ENCODE peak calls at places on chromosomes 13 and 19, in six cellular contexts. One of them, this sample, is unnamed.

GRCh38 chr13:112068531-112069062 is 1.6 kb downstream of the SOX1 start:
- DNase-seq in cardiac muscle cell: no peak
- DNase-seq in Peyer's patch: no peak
- DNase-seq in GM12878: no peak
- DNase-seq in uterus: no peak
- DNase-seq in IMR-90: no peak
- DNase-seq in this sample: no peak

GRCh38 chr13:36418022-36418805 is 14.1 kb upstream of the CCNA1 start:
- DNase-seq in Peyer's patch: no peak
- DNase-seq in GM12878: peak
- DNase-seq in IMR-90: peak
- DNase-seq in uterus: no peak
- DNase-seq in cardiac muscle cell: no peak
- DNase-seq in this sample: no peak

GRCh38 chr13:113151745-113152707 is 6.4 kb upstream of the PROZ start:
- DNase-seq in Peyer's patch: no peak
- DNase-seq in cardiac muscle cell: no peak
- DNase-seq in IMR-90: peak
- DNase-seq in GM12878: no peak
- DNase-seq in uterus: peak
- DNase-seq in this sample: no peak

GRCh38 chr13:40217675-40218074 is 448.8 kb downstream of the FOXO1 start:
- DNase-seq in cardiac muscle cell: no peak
- DNase-seq in uterus: no peak
- DNase-seq in GM12878: no peak
- DNase-seq in IMR-90: no peak
- DNase-seq in Peyer's patch: no peak
- DNase-seq in this sample: no peak

GRCh38 chr13:26019241-26019640 is 32.6 kb downstream of the SHISA2 start:
- DNase-seq in uterus: no peak
- DNase-seq in GM12878: no peak
- DNase-seq in IMR-90: no peak
- DNase-seq in cardiac muscle cell: no peak
- DNase-seq in Peyer's patch: no peak
- DNase-seq in this sample: no peak

GRCh38 chr19:16115309-16116039 is 3.8 kb downstream of the RAB8A start:
- DNase-seq in Peyer's patch: peak
- DNase-seq in cardiac muscle cell: no peak
- DNase-seq in GM12878: no peak
- DNase-seq in uterus: no peak
- DNase-seq in IMR-90: no peak
- DNase-seq in this sample: no peak

GRCh38 chr13:49740870-49741269 is 49.6 kb upstream of the EBPL start:
- DNase-seq in Peyer's patch: no peak
- DNase-seq in cardiac muscle cell: no peak
- DNase-seq in uterus: no peak
- DNase-seq in IMR-90: no peak
- DNase-seq in GM12878: no peak
- DNase-seq in this sample: no peak

GRCh38 chr19:45668342-45668871 is 386 bp downstream of the GIPR start:
- DNase-seq in uterus: no peak
- DNase-seq in GM12878: no peak
- DNase-seq in cardiac muscle cell: no peak
- DNase-seq in IMR-90: no peak
- DNase-seq in Peyer's patch: no peak
- DNase-seq in this sample: no peak

GRCh38 chr19:47613165-47614146 is 4.5 kb downstream of the BICRA start:
- DNase-seq in cardiac muscle cell: peak
- DNase-seq in uterus: no peak
- DNase-seq in GM12878: no peak
- DNase-seq in Peyer's patch: no peak
- DNase-seq in IMR-90: peak
- DNase-seq in this sample: no peak

GRCh38 chr19:28009696-28010095 is 1203.3 kb downstream of the UQCRFS1 start:
- DNase-seq in IMR-90: no peak
- DNase-seq in GM12878: no peak
- DNase-seq in cardiac muscle cell: no peak
- DNase-seq in Peyer's patch: no peak
- DNase-seq in uterus: no peak
- DNase-seq in this sample: no peak

GRCh38 chr19:16888629-16889371 is at the start of gene F2RL3:
- DNase-seq in uterus: peak
- DNase-seq in IMR-90: peak
- DNase-seq in cardiac muscle cell: peak
- DNase-seq in Peyer's patch: peak
- DNase-seq in GM12878: no peak
- DNase-seq in this sample: peak

GRCh38 chr19:45137179-45137761 is 23.5 kb downstream of the NKPD1 start:
- DNase-seq in IMR-90: no peak
- DNase-seq in Peyer's patch: no peak
- DNase-seq in cardiac muscle cell: no peak
- DNase-seq in GM12878: peak
- DNase-seq in uterus: no peak
- DNase-seq in this sample: no peak

GRCh38 chr19:2517881-2518601 is 42.1 kb downstream of the GADD45B start:
- DNase-seq in GM12878: no peak
- DNase-seq in Peyer's patch: no peak
- DNase-seq in IMR-90: no peak
- DNase-seq in uterus: no peak
- DNase-seq in cardiac muscle cell: peak
- DNase-seq in this sample: no peak

GRCh38 chr19:8367327-8368001 is 3.5 kb downstream of the ANGPTL4 start:
- DNase-seq in Peyer's patch: peak
- DNase-seq in GM12878: no peak
- DNase-seq in uterus: peak
- DNase-seq in IMR-90: peak
- DNase-seq in cardiac muscle cell: peak
- DNase-seq in this sample: peak

GRCh38 chr13:62176051-62176450 is 760.4 kb upstream of the PCDH20 start:
- DNase-seq in IMR-90: no peak
- DNase-seq in uterus: no peak
- DNase-seq in cardiac muscle cell: no peak
- DNase-seq in Peyer's patch: no peak
- DNase-seq in GM12878: no peak
- DNase-seq in this sample: no peak

GRCh38 chr13:79709526-79709925 is 228.6 kb downstream of the NDFIP2 start:
- DNase-seq in GM12878: no peak
- DNase-seq in IMR-90: peak
- DNase-seq in cardiac muscle cell: no peak
- DNase-seq in Peyer's patch: no peak
- DNase-seq in uterus: no peak
- DNase-seq in this sample: no peak

GRCh38 chr19:53596056-53596455 is 35.7 kb upstream of the DPRX start:
- DNase-seq in GM12878: no peak
- DNase-seq in cardiac muscle cell: no peak
- DNase-seq in Peyer's patch: no peak
- DNase-seq in IMR-90: no peak
- DNase-seq in uterus: no peak
- DNase-seq in this sample: no peak

GRCh38 chr19:54305141-54305540 is 7.8 kb downstream of the LILRA5 start:
- DNase-seq in cardiac muscle cell: no peak
- DNase-seq in uterus: no peak
- DNase-seq in IMR-90: no peak
- DNase-seq in Peyer's patch: no peak
- DNase-seq in GM12878: no peak
- DNase-seq in this sample: no peak

GRCh38 chr13:30020726-30021312 is 170.4 kb upstream of the UBL3 start:
- DNase-seq in GM12878: no peak
- DNase-seq in IMR-90: peak
- DNase-seq in Peyer's patch: no peak
- DNase-seq in cardiac muscle cell: peak
- DNase-seq in uterus: no peak
- DNase-seq in this sample: no peak

GRCh38 chr13:40595693-40596092 is 70.7 kb downstream of the FOXO1 start:
- DNase-seq in uterus: no peak
- DNase-seq in Peyer's patch: no peak
- DNase-seq in GM12878: no peak
- DNase-seq in cardiac muscle cell: no peak
- DNase-seq in IMR-90: no peak
- DNase-seq in this sample: no peak

GRCh38 chr13:107210216-107211010 is 642.5 kb upstream of the ARGLU1 start:
- DNase-seq in uterus: no peak
- DNase-seq in GM12878: no peak
- DNase-seq in IMR-90: peak
- DNase-seq in cardiac muscle cell: no peak
- DNase-seq in Peyer's patch: no peak
- DNase-seq in this sample: no peak

GRCh38 chr19:41895745-41896580 is 13.0 kb downstream of the ARHGEF1 start:
- DNase-seq in cardiac muscle cell: no peak
- DNase-seq in IMR-90: no peak
- DNase-seq in uterus: no peak
- DNase-seq in Peyer's patch: no peak
- DNase-seq in GM12878: no peak
- DNase-seq in this sample: no peak

GRCh38 chr19:50332014-50332263 is 2.8 kb upstream of the KCNC3 start:
- DNase-seq in IMR-90: no peak
- DNase-seq in Peyer's patch: no peak
- DNase-seq in uterus: no peak
- DNase-seq in cardiac muscle cell: no peak
- DNase-seq in GM12878: no peak
- DNase-seq in this sample: no peak

GRCh38 chr19:10421981-10422461 is 1.7 kb downstream of the PDE4A start:
- DNase-seq in cardiac muscle cell: no peak
- DNase-seq in uterus: no peak
- DNase-seq in IMR-90: no peak
- DNase-seq in GM12878: no peak
- DNase-seq in Peyer's patch: no peak
- DNase-seq in this sample: no peak

GRCh38 chr13:114112231-114112825 is 20.1 kb downstream of the RASA3 start:
- DNase-seq in Peyer's patch: peak
- DNase-seq in GM12878: no peak
- DNase-seq in IMR-90: peak
- DNase-seq in uterus: peak
- DNase-seq in cardiac muscle cell: peak
- DNase-seq in this sample: no peak

GRCh38 chr13:21175656-21176194 is 627 bp downstream of the SKA3 start:
- DNase-seq in uterus: no peak
- DNase-seq in IMR-90: peak
- DNase-seq in Peyer's patch: no peak
- DNase-seq in GM12878: no peak
- DNase-seq in cardiac muscle cell: no peak
- DNase-seq in this sample: no peak
- TF ChIP-seq CTCF in uterus: no peak
- TF ChIP-seq CTCF in IMR-90: no peak
- TF ChIP-seq CTCF in Peyer's patch: no peak
- TF ChIP-seq CTCF in GM12878: no peak
- TF ChIP-seq CTCF in cardiac muscle cell: no peak
- TF ChIP-seq CTCF in this sample: no peak

DNA sequence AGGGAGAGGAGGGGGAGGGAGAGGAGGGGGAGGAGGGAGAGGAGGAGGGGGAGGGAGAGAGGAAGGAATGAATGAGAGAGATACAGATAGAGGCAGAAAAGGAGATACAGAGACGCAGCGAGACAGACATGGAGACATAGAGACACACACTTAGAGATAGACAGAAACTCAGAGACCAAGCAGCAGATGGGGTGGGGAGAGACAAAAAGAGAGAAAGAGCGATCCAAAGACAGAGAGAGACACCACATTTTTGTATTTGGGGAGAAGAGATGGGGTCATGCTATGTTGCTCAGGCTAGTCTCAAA is 877 bp upstream of the CA11 start:
- DNase-seq in IMR-90: no peak
- DNase-seq in Peyer's patch: no peak
- DNase-seq in uterus: no peak
- DNase-seq in cardiac muscle cell: no peak
- DNase-seq in GM12878: no peak
- DNase-seq in this sample: no peak
- H3K27ac ChIP-seq in IMR-90: no peak
- H3K27ac ChIP-seq in Peyer's patch: peak
- H3K27ac ChIP-seq in uterus: peak
- H3K27ac ChIP-seq in cardiac muscle cell: no peak
- H3K27ac ChIP-seq in GM12878: peak
- H3K27ac ChIP-seq in this sample: no peak

DNA sequence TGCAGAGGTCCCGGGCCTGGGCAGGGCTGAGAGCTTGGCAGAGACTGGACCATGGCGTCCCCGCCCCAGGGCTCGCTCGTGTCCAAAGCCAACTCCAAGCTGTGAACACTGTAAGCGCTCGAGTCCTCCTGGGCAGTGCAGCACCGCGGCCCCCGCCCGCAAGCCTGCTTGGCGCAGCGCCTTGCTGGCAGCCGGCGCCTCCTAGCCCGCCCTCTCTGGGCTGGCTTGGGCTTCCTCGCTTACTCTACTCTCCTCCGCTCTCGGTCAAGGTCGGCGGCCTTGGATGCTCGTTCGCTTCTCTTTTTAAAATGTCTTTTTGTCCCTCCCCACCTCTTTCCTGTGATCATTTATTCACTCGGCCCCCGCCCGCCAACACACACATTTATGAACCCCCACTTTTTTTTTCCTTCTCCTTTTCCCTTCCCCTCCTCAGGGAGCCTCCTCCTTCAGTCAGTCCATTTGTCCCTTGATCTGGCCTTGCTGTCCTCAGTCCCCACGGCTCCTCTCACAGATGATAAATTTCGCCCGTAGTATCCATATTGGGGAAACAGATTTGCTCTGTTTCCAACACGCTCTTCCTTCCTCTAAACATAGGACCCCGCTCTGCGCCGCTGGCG is 1.9 kb downstream of the GSX1 start:
- DNase-seq in IMR-90: no peak
- DNase-seq in GM12878: no peak
- DNase-seq in uterus: no peak
- DNase-seq in Peyer's patch: no peak
- DNase-seq in cardiac muscle cell: no peak
- DNase-seq in this sample: no peak
- H3K4me3 ChIP-seq in IMR-90: no peak
- H3K4me3 ChIP-seq in GM12878: no peak
- H3K4me3 ChIP-seq in uterus: no peak
- H3K4me3 ChIP-seq in Peyer's patch: no peak
- H3K4me3 ChIP-seq in cardiac muscle cell: no peak
- H3K4me3 ChIP-seq in this sample: no peak

GRCh38 chr13:37640499-37640898 is 41.9 kb upstream of the POSTN start:
- DNase-seq in IMR-90: peak
- DNase-seq in GM12878: no peak
- DNase-seq in cardiac muscle cell: peak
- DNase-seq in Peyer's patch: no peak
- DNase-seq in uterus: no peak
- DNase-seq in this sample: no peak
- TF ChIP-seq CTCF in IMR-90: peak
- TF ChIP-seq CTCF in GM12878: no peak
- TF ChIP-seq CTCF in cardiac muscle cell: peak
- TF ChIP-seq CTCF in Peyer's patch: no peak
- TF ChIP-seq CTCF in uterus: peak
- TF ChIP-seq CTCF in this sample: no peak

GRCh38 chr13:91058066-91058465 is 289.4 kb upstream of the MIR17HG start:
- DNase-seq in GM12878: no peak
- DNase-seq in Peyer's patch: no peak
- DNase-seq in uterus: no peak
- DNase-seq in IMR-90: no peak
- DNase-seq in cardiac muscle cell: peak
- DNase-seq in this sample: no peak
- H3K27ac ChIP-seq in GM12878: no peak
- H3K27ac ChIP-seq in Peyer's patch: no peak
- H3K27ac ChIP-seq in uterus: no peak
- H3K27ac ChIP-seq in IMR-90: no peak
- H3K27ac ChIP-seq in cardiac muscle cell: no peak
- H3K27ac ChIP-seq in this sample: no peak

GRCh38 chr13:97977982-97978381 is 24.5 kb downstream of the IPO5 start:
- DNase-seq in Peyer's patch: no peak
- DNase-seq in IMR-90: no peak
- DNase-seq in cardiac muscle cell: no peak
- DNase-seq in uterus: no peak
- DNase-seq in GM12878: no peak
- DNase-seq in this sample: no peak
- H3K4me3 ChIP-seq in Peyer's patch: no peak
- H3K4me3 ChIP-seq in IMR-90: peak
- H3K4me3 ChIP-seq in cardiac muscle cell: peak
- H3K4me3 ChIP-seq in uterus: no peak
- H3K4me3 ChIP-seq in GM12878: peak
- H3K4me3 ChIP-seq in this sample: no peak

This sample was measured in lung.